ENCODE peak calls at places on chromosomes 5 and 9, in ten cellular contexts. One of them, this sample, is unnamed.

GRCh38 chr5:147949711-147950573 is 43.6 kb upstream of the C5orf46 start:
- DNase-seq in Peyer's patch: no peak
- DNase-seq in neural crest cell: no peak
- DNase-seq in epithelial cell of prostate: no peak
- DNase-seq in posterior vena cava: no peak
- DNase-seq in GM19239: peak
- DNase-seq in activated naive CD8-positive, alpha-beta T cell treated with anti-CD3 and anti-CD28 coated beads, Interleukin-2, amount 50 U/mL, for 24 hours: no peak
- DNase-seq in cardiac muscle cell: peak
- DNase-seq in iris pigment epithelial cell: peak
- DNase-seq in dorsolateral prefrontal cortex: no peak
- DNase-seq in this sample: peak

GRCh38 chr5:20145240-20145639 is 157.2 kb upstream of the CDH18 start:
- DNase-seq in cardiac muscle cell: no peak
- DNase-seq in epithelial cell of prostate: no peak
- DNase-seq in Peyer's patch: no peak
- DNase-seq in iris pigment epithelial cell: no peak
- DNase-seq in dorsolateral prefrontal cortex: no peak
- DNase-seq in posterior vena cava: no peak
- DNase-seq in activated naive CD8-positive, alpha-beta T cell treated with anti-CD3 and anti-CD28 coated beads, Interleukin-2, amount 50 U/mL, for 24 hours: no peak
- DNase-seq in GM19239: no peak
- DNase-seq in neural crest cell: no peak
- DNase-seq in this sample: no peak

GRCh38 chr9:124754289-124754688 is 16.8 kb downstream of the NR6A1 start:
- DNase-seq in iris pigment epithelial cell: no peak
- DNase-seq in posterior vena cava: no peak
- DNase-seq in dorsolateral prefrontal cortex: no peak
- DNase-seq in epithelial cell of prostate: no peak
- DNase-seq in activated naive CD8-positive, alpha-beta T cell treated with anti-CD3 and anti-CD28 coated beads, Interleukin-2, amount 50 U/mL, for 24 hours: no peak
- DNase-seq in GM19239: no peak
- DNase-seq in neural crest cell: no peak
- DNase-seq in cardiac muscle cell: peak
- DNase-seq in Peyer's patch: no peak
- DNase-seq in this sample: no peak

GRCh38 chr9:122394265-122395242 is 23.7 kb downstream of the PTGS1 start:
- DNase-seq in iris pigment epithelial cell: peak
- DNase-seq in posterior vena cava: peak
- DNase-seq in Peyer's patch: no peak
- DNase-seq in neural crest cell: no peak
- DNase-seq in dorsolateral prefrontal cortex: no peak
- DNase-seq in epithelial cell of prostate: peak
- DNase-seq in GM19239: no peak
- DNase-seq in cardiac muscle cell: peak
- DNase-seq in activated naive CD8-positive, alpha-beta T cell treated with anti-CD3 and anti-CD28 coated beads, Interleukin-2, amount 50 U/mL, for 24 hours: no peak
- DNase-seq in this sample: no peak

GRCh38 chr9:129336601-129337286 is 158.7 kb upstream of the IER5L start:
- DNase-seq in iris pigment epithelial cell: peak
- DNase-seq in posterior vena cava: peak
- DNase-seq in Peyer's patch: no peak
- DNase-seq in cardiac muscle cell: peak
- DNase-seq in activated naive CD8-positive, alpha-beta T cell treated with anti-CD3 and anti-CD28 coated beads, Interleukin-2, amount 50 U/mL, for 24 hours: peak
- DNase-seq in epithelial cell of prostate: no peak
- DNase-seq in neural crest cell: no peak
- DNase-seq in dorsolateral prefrontal cortex: peak
- DNase-seq in GM19239: peak
- DNase-seq in this sample: peak

GRCh38 chr5:34895641-34896419 is 19.5 kb downstream of the RAD1 start:
- DNase-seq in iris pigment epithelial cell: peak
- DNase-seq in posterior vena cava: no peak
- DNase-seq in epithelial cell of prostate: no peak
- DNase-seq in neural crest cell: no peak
- DNase-seq in Peyer's patch: no peak
- DNase-seq in activated naive CD8-positive, alpha-beta T cell treated with anti-CD3 and anti-CD28 coated beads, Interleukin-2, amount 50 U/mL, for 24 hours: no peak
- DNase-seq in cardiac muscle cell: peak
- DNase-seq in dorsolateral prefrontal cortex: no peak
- DNase-seq in GM19239: no peak
- DNase-seq in this sample: no peak

GRCh38 chr5:9785751-9786150 is 155.6 kb upstream of the TAS2R1 start:
- DNase-seq in neural crest cell: no peak
- DNase-seq in activated naive CD8-positive, alpha-beta T cell treated with anti-CD3 and anti-CD28 coated beads, Interleukin-2, amount 50 U/mL, for 24 hours: no peak
- DNase-seq in cardiac muscle cell: no peak
- DNase-seq in Peyer's patch: no peak
- DNase-seq in epithelial cell of prostate: no peak
- DNase-seq in GM19239: no peak
- DNase-seq in posterior vena cava: no peak
- DNase-seq in iris pigment epithelial cell: no peak
- DNase-seq in dorsolateral prefrontal cortex: no peak
- DNase-seq in this sample: no peak

GRCh38 chr9:6924988-6925563 is 167.3 kb downstream of the KDM4C start:
- DNase-seq in epithelial cell of prostate: no peak
- DNase-seq in iris pigment epithelial cell: no peak
- DNase-seq in activated naive CD8-positive, alpha-beta T cell treated with anti-CD3 and anti-CD28 coated beads, Interleukin-2, amount 50 U/mL, for 24 hours: no peak
- DNase-seq in Peyer's patch: no peak
- DNase-seq in cardiac muscle cell: no peak
- DNase-seq in dorsolateral prefrontal cortex: no peak
- DNase-seq in neural crest cell: no peak
- DNase-seq in posterior vena cava: no peak
- DNase-seq in GM19239: no peak
- DNase-seq in this sample: no peak

GRCh38 chr5:1827410-1828397 is 26.5 kb downstream of the NDUFS6 start:
- DNase-seq in iris pigment epithelial cell: no peak
- DNase-seq in posterior vena cava: peak
- DNase-seq in activated naive CD8-positive, alpha-beta T cell treated with anti-CD3 and anti-CD28 coated beads, Interleukin-2, amount 50 U/mL, for 24 hours: no peak
- DNase-seq in epithelial cell of prostate: no peak
- DNase-seq in dorsolateral prefrontal cortex: no peak
- DNase-seq in Peyer's patch: peak
- DNase-seq in neural crest cell: no peak
- DNase-seq in cardiac muscle cell: peak
- DNase-seq in GM19239: peak
- DNase-seq in this sample: peak

GRCh38 chr5:79143684-79144379 is 32.2 kb downstream of the BHMT start:
- DNase-seq in epithelial cell of prostate: no peak
- DNase-seq in iris pigment epithelial cell: peak
- DNase-seq in cardiac muscle cell: peak
- DNase-seq in activated naive CD8-positive, alpha-beta T cell treated with anti-CD3 and anti-CD28 coated beads, Interleukin-2, amount 50 U/mL, for 24 hours: no peak
- DNase-seq in Peyer's patch: no peak
- DNase-seq in posterior vena cava: no peak
- DNase-seq in dorsolateral prefrontal cortex: no peak
- DNase-seq in neural crest cell: no peak
- DNase-seq in GM19239: no peak
- DNase-seq in this sample: no peak

GRCh38 chr5:171102877-171103610 is 206.0 kb upstream of the TLX3 start:
- DNase-seq in posterior vena cava: no peak
- DNase-seq in Peyer's patch: no peak
- DNase-seq in dorsolateral prefrontal cortex: no peak
- DNase-seq in activated naive CD8-positive, alpha-beta T cell treated with anti-CD3 and anti-CD28 coated beads, Interleukin-2, amount 50 U/mL, for 24 hours: no peak
- DNase-seq in GM19239: no peak
- DNase-seq in epithelial cell of prostate: no peak
- DNase-seq in neural crest cell: no peak
- DNase-seq in iris pigment epithelial cell: peak
- DNase-seq in cardiac muscle cell: no peak
- DNase-seq in this sample: no peak

GRCh38 chr5:78019747-78020146 is 243.6 kb upstream of the TBCA start:
- DNase-seq in posterior vena cava: no peak
- DNase-seq in neural crest cell: no peak
- DNase-seq in activated naive CD8-positive, alpha-beta T cell treated with anti-CD3 and anti-CD28 coated beads, Interleukin-2, amount 50 U/mL, for 24 hours: no peak
- DNase-seq in GM19239: no peak
- DNase-seq in epithelial cell of prostate: no peak
- DNase-seq in Peyer's patch: no peak
- DNase-seq in iris pigment epithelial cell: no peak
- DNase-seq in cardiac muscle cell: no peak
- DNase-seq in dorsolateral prefrontal cortex: no peak
- DNase-seq in this sample: no peak

GRCh38 chr5:168362097-168362885 is 70.8 kb downstream of the WWC1 start:
- DNase-seq in GM19239: no peak
- DNase-seq in cardiac muscle cell: no peak
- DNase-seq in dorsolateral prefrontal cortex: no peak
- DNase-seq in iris pigment epithelial cell: no peak
- DNase-seq in epithelial cell of prostate: no peak
- DNase-seq in Peyer's patch: no peak
- DNase-seq in posterior vena cava: no peak
- DNase-seq in activated naive CD8-positive, alpha-beta T cell treated with anti-CD3 and anti-CD28 coated beads, Interleukin-2, amount 50 U/mL, for 24 hours: no peak
- DNase-seq in neural crest cell: no peak
- DNase-seq in this sample: no peak

GRCh38 chr9:37370968-37371563 is 51.4 kb upstream of the GRHPR start:
- DNase-seq in activated naive CD8-positive, alpha-beta T cell treated with anti-CD3 and anti-CD28 coated beads, Interleukin-2, amount 50 U/mL, for 24 hours: no peak
- DNase-seq in cardiac muscle cell: no peak
- DNase-seq in epithelial cell of prostate: no peak
- DNase-seq in Peyer's patch: no peak
- DNase-seq in dorsolateral prefrontal cortex: no peak
- DNase-seq in posterior vena cava: no peak
- DNase-seq in iris pigment epithelial cell: no peak
- DNase-seq in GM19239: peak
- DNase-seq in neural crest cell: no peak
- DNase-seq in this sample: peak

GRCh38 chr5:81359108-81359507 is 34.8 kb downstream of the ACOT12 start:
- DNase-seq in dorsolateral prefrontal cortex: no peak
- DNase-seq in posterior vena cava: no peak
- DNase-seq in iris pigment epithelial cell: no peak
- DNase-seq in neural crest cell: no peak
- DNase-seq in activated naive CD8-positive, alpha-beta T cell treated with anti-CD3 and anti-CD28 coated beads, Interleukin-2, amount 50 U/mL, for 24 hours: no peak
- DNase-seq in epithelial cell of prostate: no peak
- DNase-seq in Peyer's patch: no peak
- DNase-seq in cardiac muscle cell: no peak
- DNase-seq in GM19239: no peak
- DNase-seq in this sample: no peak

GRCh38 chr5:160071521-160072299 is 47.5 kb downstream of the PWWP2A start:
- DNase-seq in Peyer's patch: no peak
- DNase-seq in cardiac muscle cell: peak
- DNase-seq in dorsolateral prefrontal cortex: no peak
- DNase-seq in neural crest cell: no peak
- DNase-seq in epithelial cell of prostate: no peak
- DNase-seq in activated naive CD8-positive, alpha-beta T cell treated with anti-CD3 and anti-CD28 coated beads, Interleukin-2, amount 50 U/mL, for 24 hours: no peak
- DNase-seq in GM19239: no peak
- DNase-seq in posterior vena cava: no peak
- DNase-seq in iris pigment epithelial cell: peak
- DNase-seq in this sample: no peak

GRCh38 chr9:117414906-117415583 is at the start of gene ASTN2:
- DNase-seq in iris pigment epithelial cell: peak
- DNase-seq in neural crest cell: peak
- DNase-seq in epithelial cell of prostate: no peak
- DNase-seq in activated naive CD8-positive, alpha-beta T cell treated with anti-CD3 and anti-CD28 coated beads, Interleukin-2, amount 50 U/mL, for 24 hours: no peak
- DNase-seq in cardiac muscle cell: peak
- DNase-seq in dorsolateral prefrontal cortex: peak
- DNase-seq in posterior vena cava: peak
- DNase-seq in Peyer's patch: no peak
- DNase-seq in GM19239: no peak
- DNase-seq in this sample: peak

GRCh38 chr5:58902305-58902704 is 319.4 kb downstream of the RAB3C start:
- DNase-seq in posterior vena cava: no peak
- DNase-seq in epithelial cell of prostate: no peak
- DNase-seq in activated naive CD8-positive, alpha-beta T cell treated with anti-CD3 and anti-CD28 coated beads, Interleukin-2, amount 50 U/mL, for 24 hours: no peak
- DNase-seq in iris pigment epithelial cell: no peak
- DNase-seq in neural crest cell: no peak
- DNase-seq in dorsolateral prefrontal cortex: no peak
- DNase-seq in GM19239: no peak
- DNase-seq in cardiac muscle cell: no peak
- DNase-seq in Peyer's patch: no peak
- DNase-seq in this sample: no peak

GRCh38 chr9:5949103-5949699 is 58.5 kb downstream of the MLANA start:
- DNase-seq in iris pigment epithelial cell: peak
- DNase-seq in Peyer's patch: no peak
- DNase-seq in neural crest cell: no peak
- DNase-seq in posterior vena cava: no peak
- DNase-seq in activated naive CD8-positive, alpha-beta T cell treated with anti-CD3 and anti-CD28 coated beads, Interleukin-2, amount 50 U/mL, for 24 hours: peak
- DNase-seq in GM19239: no peak
- DNase-seq in dorsolateral prefrontal cortex: no peak
- DNase-seq in cardiac muscle cell: peak
- DNase-seq in epithelial cell of prostate: peak
- DNase-seq in this sample: no peak

GRCh38 chr5:15009420-15009819 is 137.8 kb upstream of the ANKH start:
- DNase-seq in activated naive CD8-positive, alpha-beta T cell treated with anti-CD3 and anti-CD28 coated beads, Interleukin-2, amount 50 U/mL, for 24 hours: no peak
- DNase-seq in cardiac muscle cell: peak
- DNase-seq in neural crest cell: no peak
- DNase-seq in dorsolateral prefrontal cortex: no peak
- DNase-seq in GM19239: no peak
- DNase-seq in posterior vena cava: no peak
- DNase-seq in epithelial cell of prostate: peak
- DNase-seq in iris pigment epithelial cell: peak
- DNase-seq in Peyer's patch: no peak
- DNase-seq in this sample: no peak

GRCh38 chr5:59843511-59844230 is 49.9 kb downstream of the PDE4D start:
- DNase-seq in neural crest cell: no peak
- DNase-seq in Peyer's patch: no peak
- DNase-seq in iris pigment epithelial cell: peak
- DNase-seq in epithelial cell of prostate: no peak
- DNase-seq in dorsolateral prefrontal cortex: no peak
- DNase-seq in cardiac muscle cell: no peak
- DNase-seq in posterior vena cava: no peak
- DNase-seq in activated naive CD8-positive, alpha-beta T cell treated with anti-CD3 and anti-CD28 coated beads, Interleukin-2, amount 50 U/mL, for 24 hours: no peak
- DNase-seq in GM19239: no peak
- DNase-seq in this sample: no peak

This sample was measured in germinal center.